ENCODE peak calls at places on chromosome 6, in six cellular contexts. K, N, G, M, W and Y are unnamed samples.

GRCh38 chr6:45500924-45501816 is 123.4 kb upstream of the SUPT3H start:
- DNase-seq in K (no peak), W (peak; percentile 26), G (no peak), M (no peak), N (no peak), Y (no peak)

GRCh38 chr6:12288211-12288618 is 1.9 kb upstream of the EDN1 start:
- DNase-seq in N (no peak), K (no peak), M (peak; percentile 71), G (no peak), W (no peak), Y (no peak)

GRCh38 chr6:15473174-15473573 is 189.7 kb downstream of the DTNBP1 start:
- DNase-seq in N (no peak), W (no peak), M (no peak), K (no peak), G (no peak), Y (no peak)

GRCh38 chr6:34242252-34243130 is 5.8 kb downstream of the HMGA1 start:
- DNase-seq in K (peak; percentile 35), N (no peak), G (no peak), W (no peak), M (peak; percentile 45), Y (no peak)

GRCh38 chr6:136534268-136534667 is 16.0 kb downstream of the MAP7 start:
- DNase-seq in G (no peak), K (no peak), W (no peak), N (no peak), M (no peak), Y (no peak)

GRCh38 chr6:17962436-17963031 is 24.9 kb downstream of the KIF13A start:
- DNase-seq in M (no peak), G (no peak), N (peak; percentile 99), K (no peak), W (no peak), Y (no peak)

GRCh38 chr6:111841822-111842221 is 31.4 kb downstream of the FYN start:
- DNase-seq in K (no peak), W (no peak), M (no peak), G (no peak), N (peak; percentile 47), Y (no peak)

GRCh38 chr6:144993870-144994269 is 708.7 kb downstream of the UTRN start:
- DNase-seq in K (no peak), N (peak; percentile 11), M (no peak), G (no peak), W (no peak), Y (no peak)

GRCh38 chr6:45423111-45423900 is 45.6 kb upstream of the SUPT3H start:
- DNase-seq in N (peak; percentile 33), G (no peak), W (no peak), M (peak; percentile 72), K (peak; percentile 51), Y (peak; percentile 33)

GRCh38 chr6:142870787-142871371 is 74.1 kb downstream of the HIVEP2 start:
- DNase-seq in M (no peak), K (no peak), W (no peak), G (no peak), N (no peak), Y (no peak)

GRCh38 chr6:52890018-52890417 is 19.5 kb downstream of the GSTA3 start:
- DNase-seq in K (no peak), N (no peak), G (no peak), M (no peak), W (no peak), Y (no peak)

GRCh38 chr6:158677906-158678305 is 28.1 kb downstream of the SYTL3 start:
- DNase-seq in M (no peak), N (no peak), K (peak; percentile 23), G (no peak), W (no peak), Y (no peak)

GRCh38 chr6:56484669-56485068 is 158.0 kb downstream of the DST start:
- DNase-seq in K (no peak), N (peak; percentile 35), W (no peak), M (no peak), G (no peak), Y (no peak)

GRCh38 chr6:80132942-80133517 is 26.6 kb downstream of the BCKDHB start:
- DNase-seq in W (peak; percentile 3), G (peak; percentile 66), N (peak; percentile 73), M (no peak), K (no peak), Y (no peak)
- TF ChIP-seq CTCF in W (peak; percentile 40), G (peak; percentile 22), N (peak; percentile 69), M (peak; percentile 51), K (peak; percentile 47), Y (no peak)

DNA sequence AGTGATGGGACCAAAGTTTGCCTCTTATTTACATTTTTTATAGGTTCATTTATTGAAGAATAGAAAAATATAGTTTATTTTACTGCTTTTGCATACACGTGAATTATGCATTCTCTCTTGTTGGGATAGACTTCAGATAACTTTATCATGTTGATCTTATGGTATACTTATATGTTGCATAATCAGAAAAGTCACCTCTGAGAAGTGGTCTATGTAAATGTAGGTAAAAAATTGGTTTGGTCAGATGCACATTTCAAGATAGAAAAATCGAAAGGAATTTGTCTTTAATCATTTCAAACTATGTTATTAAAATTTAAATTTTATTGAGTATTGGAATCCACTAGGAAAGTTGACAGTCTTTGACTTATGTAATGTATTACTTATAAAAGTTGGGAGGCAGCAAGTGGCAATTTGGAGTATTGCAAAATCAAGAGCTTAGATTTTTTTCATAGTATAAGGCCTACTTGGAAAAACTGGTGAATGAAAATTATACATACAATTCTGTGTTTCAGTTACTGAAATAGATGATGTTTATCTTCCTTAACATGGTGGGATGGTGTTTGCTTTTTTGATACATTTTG is 2.4 kb downstream of the PHF3 start:
- DNase-seq in G (no peak), K (no peak), N (peak; percentile 22), W (no peak), M (no peak), Y (no peak)
- TF ChIP-seq CTCF in G (no peak), K (no peak), N (no peak), W (no peak), M (no peak), Y (no peak)

GRCh38 chr6:116328528-116328903 is 42.2 kb upstream of the DSE start:
- DNase-seq in W (no peak), G (no peak), M (no peak), N (peak; percentile 60), K (no peak), Y (no peak)
- TF ChIP-seq CTCF in W (no peak), G (no peak), M (no peak), N (no peak), K (no peak), Y (no peak)

GRCh38 chr6:7518853-7519252 is 22.6 kb upstream of the DSP start:
- DNase-seq in K (no peak), N (no peak), G (no peak), M (no peak), W (no peak), Y (no peak)

GRCh38 chr6:7512320-7512719 is 29.2 kb upstream of the DSP start:
- DNase-seq in N (no peak), G (no peak), M (no peak), W (no peak), K (no peak), Y (no peak)

GRCh38 chr6:7515363-7515762 is 26.1 kb upstream of the DSP start:
- DNase-seq in G (no peak), K (no peak), M (no peak), W (no peak), N (no peak), Y (no peak)

GRCh38 chr6:7507600-7507999 is 33.9 kb upstream of the DSP start:
- DNase-seq in M (no peak), N (no peak), K (no peak), G (no peak), W (no peak), Y (no peak)

GRCh38 chr6:7513534-7513933 is 27.9 kb upstream of the DSP start:
- DNase-seq in M (no peak), K (peak; percentile 81), N (no peak), W (no peak), G (no peak), Y (no peak)
- TF ChIP-seq CTCF in M (no peak), K (no peak), N (no peak), W (no peak), G (no peak), Y (no peak)

DNA sequence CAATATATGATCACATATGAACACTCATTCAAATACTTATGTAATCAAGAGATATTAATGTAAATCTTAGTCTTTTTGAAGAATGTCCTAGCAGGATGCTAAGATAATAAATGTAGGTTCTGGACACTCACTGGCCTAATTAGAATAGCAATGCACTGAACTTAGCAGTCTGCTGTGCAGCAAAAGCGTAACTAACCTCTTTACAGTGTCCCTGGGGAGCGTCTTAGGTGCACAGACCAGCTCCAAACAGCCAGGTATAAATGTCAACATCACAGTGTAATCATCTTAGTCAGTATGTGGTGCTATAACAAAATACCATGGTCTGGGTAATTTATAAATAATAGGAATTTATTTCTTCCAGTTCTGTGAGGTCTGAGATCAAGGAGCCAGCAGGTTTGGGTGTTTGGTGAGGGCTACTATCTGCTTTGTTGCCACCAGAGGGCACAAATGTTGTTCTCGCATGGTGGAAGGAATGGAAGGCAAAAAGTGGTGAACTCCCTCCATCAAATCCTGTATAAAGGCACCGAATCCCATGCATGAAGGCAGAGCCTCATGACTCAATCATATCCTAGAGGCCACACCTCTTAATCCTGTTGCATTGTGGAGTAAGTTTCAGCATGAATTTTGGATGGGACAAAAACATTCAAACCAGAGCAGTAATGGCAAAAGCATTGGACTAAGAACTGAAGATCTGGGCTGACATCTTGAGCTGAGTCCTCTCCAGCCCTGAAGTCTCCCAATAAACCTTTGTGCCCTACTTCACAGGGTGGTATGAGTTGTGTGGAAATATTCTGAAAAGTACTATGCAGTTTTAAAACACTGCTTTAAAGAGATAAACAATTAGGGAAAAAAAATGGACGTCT is 41.8 kb upstream of the FOXO3 start:
- DNase-seq in K (no peak), G (no peak), M (no peak), W (peak; percentile 22), N (peak; percentile 23), Y (no peak)
- TF ChIP-seq CTCF in K (peak; percentile 51), G (no peak), M (peak; percentile 42), W (peak; percentile 46), N (peak; percentile 52), Y (no peak)

GRCh38 chr6:27495386-27496135 is 22.7 kb upstream of the ZNF184 start:
- DNase-seq in M (no peak), K (no peak), G (no peak), W (peak; percentile 70), N (peak; percentile 86), Y (peak; percentile 62)
- TF ChIP-seq CTCF in M (no peak), K (no peak), G (no peak), W (peak; percentile 18), N (peak; percentile 35), Y (no peak)

DNA sequence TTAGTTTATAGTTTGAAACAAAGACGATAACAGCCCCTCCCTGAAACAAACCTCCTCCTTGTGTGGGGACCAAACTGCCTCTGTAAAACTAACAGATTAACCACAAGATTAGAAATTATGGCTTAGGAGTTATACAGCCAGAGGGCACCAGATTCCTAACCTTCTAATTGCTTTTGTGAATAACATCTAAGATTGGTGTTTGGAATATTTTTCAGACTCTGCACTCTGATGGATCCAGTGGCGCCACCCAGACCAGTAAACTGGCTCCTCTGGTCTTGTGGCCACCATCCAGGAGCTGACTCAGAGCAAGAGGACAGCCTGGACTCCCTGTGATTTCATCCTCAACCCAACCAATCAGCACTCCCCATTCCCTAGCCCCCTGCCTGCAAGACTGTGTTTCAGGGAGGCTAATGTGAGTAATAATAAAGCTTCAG is 58.3 kb upstream of the SLC22A16 start:
- DNase-seq in N (peak; percentile 59), K (no peak), W (no peak), M (no peak), G (no peak), Y (no peak)
- TF ChIP-seq CTCF in N (no peak), K (no peak), W (no peak), M (no peak), G (no peak), Y (no peak)